ENCODE peak calls at places on chromosomes 6 and 20, in four cellular contexts. V is H9, U is mesendoderm, C is H1. F is an unnamed sample.

GRCh38 chr6:144993870-144994269 is 708.7 kb downstream of the UTRN start:
- DNase-seq in V (no peak), U (no peak), C (no peak), F (peak; percentile 79)

GRCh38 chr20:31607640-31608255 is 2.7 kb downstream of the ID1 start:
- DNase-seq in V (no peak), U (peak; percentile 65), C (no peak), F (no peak)

GRCh38 chr20:50715694-50716093 is 15.7 kb upstream of the PARD6B start:
- DNase-seq in V (no peak), U (no peak), C (no peak), F (no peak)

GRCh38 chr6:47028835-47029360 is 13.2 kb downstream of the ADGRF1 start:
- DNase-seq in V (no peak), U (no peak), C (no peak), F (no peak)

GRCh38 chr6:108920751-108921150 is 72.5 kb downstream of the ARMC2 start:
- DNase-seq in V (peak; percentile 92), U (peak; percentile 93), C (peak; percentile 65), F (no peak)

GRCh38 chr20:17943343-17943742 is 25.3 kb downstream of the SNX5 start:
- DNase-seq in V (no peak), U (no peak), C (no peak), F (no peak)

GRCh38 chr20:13401596-13401995 is 180.5 kb downstream of the ISM1 start:
- DNase-seq in V (no peak), U (no peak), C (no peak), F (no peak)

GRCh38 chr6:43741829-43742228 is 28.2 kb upstream of the VEGFA start:
- DNase-seq in V (no peak), U (no peak), C (no peak), F (no peak)

GRCh38 chr6:46715106-46715505 is 20.1 kb downstream of the PLA2G7 start:
- DNase-seq in V (no peak), U (no peak), C (no peak), F (no peak)

GRCh38 chr6:41477572-41477971 is 68.6 kb upstream of the FOXP4 start:
- DNase-seq in V (no peak), U (peak; percentile 59), C (no peak), F (no peak)

GRCh38 chr6:105164418-105164817 is 15.4 kb downstream of the POPDC3 start:
- DNase-seq in V (no peak), U (no peak), C (no peak), F (peak; percentile 53)

GRCh38 chr6:161295784-161296183 is 21.9 kb upstream of the AGPAT4 start:
- DNase-seq in V (no peak), U (no peak), C (no peak), F (no peak)

GRCh38 chr6:140857734-140858380 is 1274.9 kb upstream of the GJE1 start:
- DNase-seq in V (no peak), U (no peak), C (no peak), F (peak; percentile 95)

GRCh38 chr6:30820196-30820595 is 64.1 kb upstream of the DDR1 start:
- DNase-seq in V (no peak), U (peak; percentile 60), C (no peak), F (peak; percentile 80)

GRCh38 chr6:106609699-106610098 is 19.6 kb downstream of the RTN4IP1 start:
- DNase-seq in V (peak; percentile 58), U (peak; percentile 69), C (no peak), F (no peak)

GRCh38 chr6:13760307-13760706 is 48.7 kb upstream of the RANBP9 start:
- DNase-seq in V (no peak), U (no peak), C (no peak), F (no peak)

GRCh38 chr6:118012944-118013343 is 105.9 kb downstream of the SLC35F1 start:
- DNase-seq in V (no peak), U (no peak), C (no peak), F (no peak)

GRCh38 chr20:47704746-47705496 is 80.4 kb downstream of the SULF2 start:
- DNase-seq in V (no peak), U (no peak), C (no peak), F (no peak)

GRCh38 chr6:16681260-16681873 is 79.9 kb downstream of the ATXN1 start:
- DNase-seq in V (no peak), U (no peak), C (no peak), F (peak; percentile 96)

GRCh38 chr6:169918239-169918953 is 167.0 kb downstream of the ERMARD start:
- DNase-seq in V (no peak), U (no peak), C (no peak), F (no peak)

GRCh38 chr6:16725145-16725864 is 36.0 kb downstream of the ATXN1 start:
- DNase-seq in V (no peak), U (no peak), C (no peak), F (peak; percentile 88)

GRCh38 chr6:169289671-169290408 is 36.2 kb upstream of the THBS2 start:
- DNase-seq in V (no peak), U (no peak), C (no peak), F (peak; percentile 51)

GRCh38 chr20:47502271-47502730 is 614 bp downstream of the NCOA3 start:
- DNase-seq in V (no peak), U (peak; percentile 22), C (no peak), F (peak; percentile 8)

DNA sequence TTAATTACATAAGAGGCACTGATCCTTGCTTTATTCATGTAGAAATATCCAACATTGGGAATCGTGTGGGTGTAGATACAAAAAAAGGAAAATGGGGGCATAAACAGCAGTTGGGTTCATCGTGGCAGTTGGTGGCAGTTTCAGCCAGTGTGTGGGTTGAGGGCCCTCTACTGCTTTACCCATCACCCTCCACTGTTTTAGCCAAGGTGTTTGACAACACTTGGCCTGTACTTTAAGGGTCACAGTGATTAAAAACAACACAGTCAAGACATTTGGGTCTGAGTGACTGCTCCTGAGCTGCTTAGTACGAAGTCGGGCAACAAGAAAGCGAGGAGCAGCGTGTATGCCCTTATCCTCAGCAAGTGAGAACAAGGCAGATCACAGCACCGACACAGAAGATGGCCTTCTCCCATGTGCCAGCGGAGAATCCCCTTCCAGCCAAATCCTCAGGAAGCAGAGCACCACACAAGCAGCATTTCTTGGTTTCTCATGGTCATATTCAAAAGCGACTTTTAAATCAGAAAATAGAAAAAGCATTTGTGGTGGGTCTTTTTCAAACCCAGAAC is 23.7 kb downstream of the EIF2S2 start:
- DNase-seq in V (no peak), U (no peak), C (no peak), F (no peak)
- H4K5ac ChIP-seq in V (no peak overlapping the region), U (no peak overlapping the region), C (no peak overlapping the region), F (no peak overlapping the region)

GRCh38 chr6:93859964-93860363 is 440.6 kb upstream of the EPHA7 start:
- DNase-seq in V (no peak), U (peak; percentile 64), C (no peak), F (no peak)
- H4K5ac ChIP-seq in V (no peak overlapping the region), U (peak overlapping the region; percentile 49), C (peak overlapping the region; percentile 62), F (no peak overlapping the region)

DNA sequence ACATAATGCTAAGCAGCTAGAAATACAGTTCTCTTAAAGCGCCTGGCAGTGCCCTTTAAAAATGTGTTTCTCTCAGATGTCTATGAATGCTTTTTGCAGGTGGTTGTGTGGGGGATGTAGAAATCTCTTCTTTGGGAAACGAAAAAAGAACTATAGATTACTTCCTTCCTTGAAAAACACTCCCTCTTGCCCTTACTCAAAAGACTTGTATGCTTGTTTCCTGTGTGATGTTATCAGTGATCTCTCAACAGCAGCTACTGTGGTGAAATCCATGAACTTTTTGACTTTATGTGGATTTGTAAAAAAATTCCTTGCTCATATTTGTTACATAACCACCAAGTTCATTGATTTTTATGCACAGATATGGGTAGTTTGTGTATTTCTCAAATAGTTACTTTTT is 916.5 kb downstream of the QKI start:
- DNase-seq in V (no peak), U (peak; percentile 14), C (no peak), F (no peak)
- H4K5ac ChIP-seq in V (no peak overlapping the region), U (no peak overlapping the region), C (no peak overlapping the region), F (no peak overlapping the region)

DNA sequence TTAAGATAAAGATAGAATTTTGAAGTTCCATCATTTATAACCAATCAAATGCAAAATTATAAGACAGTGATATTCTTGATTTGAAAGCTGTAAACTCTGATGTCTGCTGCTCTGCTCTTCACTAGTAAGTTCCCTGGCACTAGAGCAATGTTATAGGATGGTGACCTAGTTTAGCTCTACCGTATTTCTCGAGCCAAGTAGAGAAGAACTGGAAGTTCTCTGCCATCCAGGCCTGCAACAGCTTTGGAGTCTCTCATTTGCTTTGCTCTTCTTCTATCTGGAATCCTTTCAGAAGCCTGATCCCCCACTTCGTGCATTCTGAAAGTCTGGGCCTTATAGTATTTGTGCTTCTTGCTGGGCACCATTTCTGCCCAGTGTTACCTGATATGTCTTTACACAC is 100.3 kb downstream of the PLCB1 start:
- DNase-seq in V (no peak), U (no peak), C (no peak), F (no peak)
- H4K5ac ChIP-seq in V (no peak overlapping the region), U (no peak overlapping the region), C (no peak overlapping the region), F (no peak overlapping the region)

GRCh38 chr6:101462576-101462975 is 69.1 kb downstream of the GRIK2 start:
- DNase-seq in V (no peak), U (no peak), C (no peak), F (peak; percentile 63)

GRCh38 chr6:101465871-101466270 is 72.4 kb downstream of the GRIK2 start:
- DNase-seq in V (no peak), U (no peak), C (no peak), F (no peak)
- H4K5ac ChIP-seq in V (no peak overlapping the region), U (no peak overlapping the region), C (no peak overlapping the region), F (no peak overlapping the region)

DNA sequence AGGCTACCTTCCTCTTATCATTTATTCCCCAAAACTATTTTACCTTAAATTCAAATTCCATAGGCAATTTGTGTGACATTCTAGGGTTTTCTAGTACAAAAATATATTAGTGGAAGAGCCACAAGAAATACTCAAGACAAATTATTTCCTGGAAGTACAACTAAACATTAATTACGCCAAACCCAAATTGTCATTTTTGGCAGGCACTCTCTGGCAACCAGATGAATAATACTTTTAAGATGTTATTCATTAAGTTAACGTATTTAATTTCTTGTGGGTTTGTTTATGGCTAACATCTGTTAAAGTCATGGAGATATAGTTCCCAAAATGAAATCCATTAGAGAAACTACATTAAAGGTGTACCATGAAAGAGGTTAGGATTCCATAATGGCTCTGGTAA is 40.5 kb downstream of the HMGN3 start:
- DNase-seq in V (no peak), U (no peak), C (no peak), F (no peak)
- H4K5ac ChIP-seq in V (no peak overlapping the region), U (no peak overlapping the region), C (no peak overlapping the region), F (no peak overlapping the region)

GRCh38 chr20:61537239-61537638 is 285.2 kb downstream of the CDH4 start:
- DNase-seq in V (no peak), U (no peak), C (no peak), F (no peak)

GRCh38 chr20:61538481-61539265 is 286.6 kb downstream of the CDH4 start:
- DNase-seq in V (no peak), U (no peak), C (no peak), F (no peak)

GRCh38 chr20:61537721-61538480 is 285.8 kb downstream of the CDH4 start:
- DNase-seq in V (no peak), U (no peak), C (no peak), F (no peak)

GRCh38 chr20:61536671-61537070 is 284.6 kb downstream of the CDH4 start:
- DNase-seq in V (no peak), U (no peak), C (no peak), F (no peak)

GRCh38 chr20:61539706-61540360 is 287.8 kb downstream of the CDH4 start:
- DNase-seq in V (no peak), U (no peak), C (no peak), F (no peak)
- H4K5ac ChIP-seq in V (no peak overlapping the region), U (no peak overlapping the region), C (no peak overlapping the region), F (no peak overlapping the region)